ENCODE peak calls at places on chromosomes 5 and 9, in four cellular contexts. B, D, T and Y are unnamed samples.

GRCh38 chr9:109887079-109887478 is 107.1 kb downstream of the PALM2AKAP2 start:
- DNase-seq in D (no peak), B (peak; percentile 61), T (no peak), Y (no peak)

GRCh38 chr5:53067641-53068040 is 41.9 kb downstream of the MOCS2 start:
- DNase-seq in D (no peak), T (no peak), B (peak; percentile 20), Y (no peak)

GRCh38 chr5:135235551-135236100 is 163.4 kb downstream of the MACROH2A1 start:
- DNase-seq in D (no peak), T (peak; percentile 35), B (no peak), Y (peak; percentile 51)

GRCh38 chr5:89535421-89535820 is 652.4 kb upstream of the MEF2C start:
- DNase-seq in D (no peak), T (no peak), B (peak; percentile 13), Y (no peak)

GRCh38 chr5:176906126-176906525 is 7.0 kb upstream of the HK3 start:
- DNase-seq in D (no peak), B (no peak), T (no peak), Y (no peak)

GRCh38 chr9:89912605-89912953 is 307.8 kb downstream of the GADD45G start:
- DNase-seq in T (no peak), B (no peak), D (no peak), Y (no peak)

GRCh38 chr9:18268381-18268780 is 205.6 kb upstream of the ADAMTSL1 start:
- DNase-seq in B (peak; percentile 95), D (no peak), T (no peak), Y (no peak)

GRCh38 chr9:27088981-27089380 is 20.0 kb upstream of the TEK start:
- DNase-seq in T (no peak), B (no peak), D (no peak), Y (no peak)

GRCh38 chr5:147240266-147240985 is 5.6 kb downstream of the STK32A start:
- DNase-seq in D (no peak), T (no peak), B (no peak), Y (no peak)

GRCh38 chr9:120742951-120743416 is 28.7 kb upstream of the MEGF9 start:
- DNase-seq in D (peak; percentile 71), B (peak; percentile 16), T (no peak), Y (no peak)

GRCh38 chr5:134142806-134143205 is 28.3 kb downstream of the TCF7 start:
- DNase-seq in D (no peak), T (no peak), B (no peak), Y (peak; percentile 69)

GRCh38 chr9:79684711-79685575 is 113.2 kb downstream of the TLE4 start:
- DNase-seq in D (no peak), B (no peak), T (no peak), Y (no peak)

GRCh38 chr9:136021171-136021890 is 60.2 kb upstream of the UBAC1 start:
- DNase-seq in D (no peak), B (no peak), T (peak; percentile 56), Y (no peak)

GRCh38 chr9:35033101-35033500 is 39.3 kb downstream of the VCP start:
- DNase-seq in T (no peak), D (no peak), B (no peak), Y (no peak)

GRCh38 chr9:114721491-114722362 is 39.7 kb upstream of the TEX48 start:
- DNase-seq in D (peak; percentile 48), T (no peak), B (no peak), Y (no peak)

GRCh38 chr9:112852741-112853505 is 37.8 kb downstream of the SLC46A2 start:
- DNase-seq in B (no peak), D (no peak), T (no peak), Y (no peak)

GRCh38 chr9:91195372-91196012 is 166.2 kb downstream of the AUH start:
- DNase-seq in T (no peak), B (no peak), D (no peak), Y (no peak)

GRCh38 chr9:31715250-31715649 is 669.2 kb upstream of the ACO1 start:
- DNase-seq in D (no peak), B (peak; percentile 17), T (no peak), Y (no peak)

GRCh38 chr9:133186736-133187135 is 22.3 kb downstream of the OBP2B start:
- DNase-seq in T (peak; percentile 42), D (no peak), B (no peak), Y (peak; percentile 53)

GRCh38 chr9:33256236-33256635 is 8.3 kb downstream of the BAG1 start:
- DNase-seq in D (no peak), T (no peak), B (no peak), Y (no peak)

GRCh38 chr9:134738869-134739659 is 97.5 kb downstream of the COL5A1 start:
- DNase-seq in D (peak; percentile 45), T (peak; percentile 90), B (peak; percentile 61), Y (no peak)

GRCh38 chr5:9545301-9545958 is 445 bp downstream of the SEMA5A start:
- DNase-seq in T (peak; percentile 66), B (no peak), D (no peak), Y (peak; percentile 74)

GRCh38 chr9:84677080-84677479 is 7.6 kb downstream of the NTRK2 start:
- DNase-seq in B (no peak), D (no peak), T (no peak), Y (no peak)

GRCh38 chr5:144531191-144531590 is 360.5 kb downstream of the KCTD16 start:
- DNase-seq in D (no peak), T (no peak), B (no peak), Y (no peak)

GRCh38 chr5:168948746-168949145 is 352.2 kb downstream of the SLIT3 start:
- DNase-seq in B (no peak), D (peak; percentile 10), T (no peak), Y (no peak)

GRCh38 chr9:86892576-86892975 is 54.7 kb downstream of the GAS1 start:
- DNase-seq in D (no peak), B (peak; percentile 9), T (no peak), Y (no peak)

GRCh38 chr5:167769846-167770420 is 521.5 kb upstream of the WWC1 start:
- DNase-seq in B (peak; percentile 21), T (no peak), D (no peak), Y (no peak)

GRCh38 chr5:73673161-73673591 is 47.2 kb downstream of the ARHGEF28 start:
- DNase-seq in T (no peak), B (peak; percentile 67), D (peak; percentile 71), Y (no peak)

GRCh38 chr5:1724822-1725602 is 74.6 kb downstream of the MRPL36 start:
- DNase-seq in D (no peak), T (peak; percentile 39), B (no peak), Y (no peak)

GRCh38 chr5:79416499-79416898 is 97.4 kb downstream of the HOMER1 start:
- DNase-seq in T (no peak), D (no peak), B (no peak), Y (no peak)

GRCh38 chr5:75510417-75510835 is 1.0 kb downstream of the CERT1 start:
- DNase-seq in B (no peak), D (no peak), T (no peak), Y (no peak)

GRCh38 chr9:134618823-134619454 is 22.7 kb upstream of the COL5A1 start:
- DNase-seq in D (no peak), B (no peak), T (peak; percentile 26), Y (peak; percentile 16)

GRCh38 chr9:72809586-72809985 is 143.3 kb downstream of the ALDH1A1 start:
- DNase-seq in B (no peak), T (no peak), D (no peak), Y (no peak)

GRCh38 chr9:88164870-88165269 is 26.6 kb upstream of the SPATA31C2 start:
- DNase-seq in T (no peak), B (no peak), D (no peak), Y (no peak)

GRCh38 chr5:139838381-139839197 is 43.0 kb downstream of the PSD2 start:
- DNase-seq in B (no peak), T (no peak), D (no peak), Y (peak; percentile 69)

GRCh38 chr5:150180241-150181027 is 9.4 kb upstream of the SLC6A7 start:
- DNase-seq in D (no peak), B (no peak), T (peak; percentile 86), Y (no peak)